ENCODE peak calls at places on chromosomes 12 and 14, in nine cellular contexts. O is stomach; J is naive thymus-derived CD4-positive, alpha-beta T cell; M is tibial artery; F is esophagus squamous epithelium; R is cardiac muscle cell; B is GM23248; V is Peyer's patch; I is neural progenitor cell. D is an unnamed sample. For H3K4me1 and H3K27me3, the result is how much of the 10 kb centered on the place peaks cover.

GRCh38 chr12:22662356-22662755 is 37.4 kb downstream of the ETNK1 start:
- DNase-seq in O (no peak), J (no peak), M (no peak), F (no peak), R (no peak), B (no peak), V (no peak), I (no peak), D (no peak)

GRCh38 chr12:22039361-22039760 is 6.7 kb upstream of the CMAS start:
- DNase-seq in O (no peak), J (no peak), M (no peak), F (no peak), R (no peak), B (no peak), V (no peak), I (no peak), D (no peak)

GRCh38 chr12:50660425-50660822 is 103.5 kb upstream of the ATF1 start:
- DNase-seq in O (no peak), J (no peak), M (no peak), F (no peak), R (no peak), B (no peak), V (no peak), I (no peak), D (no peak)

GRCh38 chr12:51218607-51219161 is 822 bp upstream of the POU6F1 start:
- DNase-seq in O (peak), J (no peak), M (peak), F (no peak), R (peak), B (no peak), V (no peak), I (peak), D (no peak)

GRCh38 chr14:29126361-29126760 is 359.8 kb downstream of the FOXG1 start:
- DNase-seq in O (no peak), J (no peak), M (no peak), F (no peak), R (no peak), B (no peak), V (no peak), I (no peak), D (no peak)

GRCh38 chr12:106508966-106509365 is 73.8 kb upstream of the RFX4 start:
- DNase-seq in O (no peak), J (no peak), M (no peak), F (no peak), R (no peak), B (peak), V (no peak), I (no peak), D (no peak)

GRCh38 chr12:37545759-37546158 is 770.8 kb upstream of the ALG10B start:
- DNase-seq in O (no peak), J (no peak), M (no peak), F (no peak), R (no peak), B (no peak), V (no peak), I (no peak), D (no peak)

GRCh38 chr14:95156153-95156764 is 1.1 kb downstream of the DICER1 start:
- DNase-seq in O (no peak), J (no peak), M (no peak), F (no peak), R (peak), B (peak), V (no peak), I (peak), D (no peak)

GRCh38 chr14:20578325-20578724 is 9.5 kb downstream of the RNASE11 start:
- DNase-seq in O (no peak), J (no peak), M (no peak), F (no peak), R (no peak), B (no peak), V (no peak), I (peak), D (no peak)

GRCh38 chr12:122471324-122472226 is 29.2 kb downstream of the ZCCHC8 start:
- DNase-seq in O (peak), J (peak), M (no peak), F (no peak), R (peak), B (peak), V (no peak), I (peak), D (peak)

GRCh38 chr14:103142031-103142430 is 18.8 kb downstream of the TNFAIP2 start:
- DNase-seq in O (no peak), J (no peak), M (no peak), F (no peak), R (no peak), B (no peak), V (peak), I (no peak), D (no peak)

GRCh38 chr12:104387190-104387589 is 69.6 kb upstream of the CHST11 start:
- DNase-seq in O (no peak), J (no peak), M (no peak), F (no peak), R (peak), B (no peak), V (no peak), I (no peak), D (no peak)

GRCh38 chr12:4012977-4013968 is 140.1 kb upstream of the PARP11 start:
- DNase-seq in O (no peak), J (no peak), M (no peak), F (no peak), R (no peak), B (no peak), V (no peak), I (no peak), D (no peak)

GRCh38 chr12:47882796-47883546 is 21.8 kb downstream of the VDR start:
- DNase-seq in O (peak), J (peak), M (no peak), F (no peak), R (no peak), B (peak), V (peak), I (no peak), D (peak)

GRCh38 chr12:1946311-1946710 is 27.9 kb upstream of the CACNA2D4 start:
- DNase-seq in O (no peak), J (no peak), M (no peak), F (no peak), R (no peak), B (no peak), V (no peak), I (no peak), D (no peak)

GRCh38 chr12:118288174-118288573 is 84.5 kb downstream of the TAOK3 start:
- DNase-seq in O (no peak), J (no peak), M (no peak), F (no peak), R (no peak), B (no peak), V (no peak), I (no peak), D (no peak)

GRCh38 chr14:89143595-89143994 is 273.4 kb downstream of the FOXN3 start:
- DNase-seq in O (no peak), J (no peak), M (no peak), F (no peak), R (no peak), B (peak), V (no peak), I (no peak), D (no peak)

GRCh38 chr12:78470354-78471195 is 394.0 kb upstream of the SYT1 start:
- DNase-seq in O (no peak), J (no peak), M (no peak), F (no peak), R (peak), B (peak), V (no peak), I (peak), D (no peak)

GRCh38 chr12:62832027-62832426 is 102.9 kb downstream of the PPM1H start:
- DNase-seq in O (no peak), J (no peak), M (no peak), F (no peak), R (no peak), B (no peak), V (no peak), I (no peak), D (no peak)

GRCh38 chr12:11630046-11630706 is 19.3 kb upstream of the ETV6 start:
- DNase-seq in O (peak), J (no peak), M (no peak), F (no peak), R (peak), B (peak), V (no peak), I (peak), D (no peak)

GRCh38 chr12:123965382-123965781 is 7.2 kb downstream of the CCDC92 start:
- DNase-seq in O (no peak), J (no peak), M (no peak), F (no peak), R (no peak), B (no peak), V (no peak), I (no peak), D (no peak)

GRCh38 chr12:50275545-50275944 is 7.8 kb downstream of the LIMA1 start:
- DNase-seq in O (peak), J (no peak), M (no peak), F (no peak), R (no peak), B (no peak), V (peak), I (no peak), D (no peak)

GRCh38 chr12:26821212-26821701 is 11.7 kb downstream of the ITPR2 start:
- DNase-seq in O (no peak), J (no peak), M (no peak), F (no peak), R (no peak), B (peak), V (no peak), I (no peak), D (no peak)

GRCh38 chr12:25433024-25433423 is 120.1 kb downstream of the LMNTD1 start:
- DNase-seq in O (no peak), J (no peak), M (no peak), F (no peak), R (no peak), B (no peak), V (no peak), I (no peak), D (no peak)

GRCh38 chr12:128969480-128970055 is 116.3 kb downstream of the GLT1D1 start:
- DNase-seq in O (peak), J (no peak), M (peak), F (no peak), R (peak), B (no peak), V (no peak), I (peak), D (no peak)

GRCh38 chr12:101021911-101022388 is 188.1 kb downstream of the SLC5A8 start:
- DNase-seq in O (no peak), J (no peak), M (no peak), F (no peak), R (no peak), B (peak), V (no peak), I (no peak), D (no peak)

GRCh38 chr12:613996-614726 is 49.1 kb downstream of the NINJ2 start:
- DNase-seq in O (peak), J (peak), M (peak), F (no peak), R (peak), B (peak), V (no peak), I (peak), D (no peak)

GRCh38 chr12:79071498-79071897 is 206.9 kb downstream of the SYT1 start:
- DNase-seq in O (no peak), J (no peak), M (no peak), F (no peak), R (no peak), B (no peak), V (no peak), I (no peak), D (no peak)

GRCh38 chr14:25953532-25954144 is 644.2 kb downstream of the NOVA1 start:
- DNase-seq in O (no peak), J (no peak), M (no peak), F (peak), R (no peak), B (peak), V (no peak), I (no peak), D (no peak)

GRCh38 chr12:101042211-101042610 is 167.8 kb downstream of the SLC5A8 start:
- DNase-seq in O (no peak), J (no peak), M (no peak), F (no peak), R (no peak), B (no peak), V (no peak), I (no peak), D (no peak)

DNA sequence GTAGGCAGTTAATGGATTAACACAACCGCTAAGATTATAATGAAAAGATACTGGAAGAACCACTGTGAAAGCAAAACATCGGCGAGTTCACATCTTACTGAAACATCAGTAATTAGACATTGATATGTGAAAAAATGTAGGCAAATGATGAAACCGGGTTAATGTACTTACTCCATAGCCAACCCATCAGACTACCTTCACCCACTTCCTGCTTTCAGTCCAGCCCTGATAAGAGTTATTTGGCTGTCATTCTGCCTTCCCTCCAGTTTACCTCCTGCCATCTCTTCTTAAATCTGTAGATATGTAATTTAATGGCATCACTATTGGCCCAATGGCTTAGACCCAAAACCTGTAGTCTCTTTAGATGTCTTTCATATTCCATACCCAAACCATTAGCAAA is 46.0 kb upstream of the LGR5 start:
- DNase-seq in O (no peak), J (no peak), M (no peak), F (no peak), R (no peak), B (no peak), V (no peak), I (no peak), D (no peak)
- H3K27ac ChIP-seq in O (no peak), J (no peak), M (no peak), F (no peak), R (no peak), B (no peak), V (no peak), I (no peak), D (no peak)

DNA sequence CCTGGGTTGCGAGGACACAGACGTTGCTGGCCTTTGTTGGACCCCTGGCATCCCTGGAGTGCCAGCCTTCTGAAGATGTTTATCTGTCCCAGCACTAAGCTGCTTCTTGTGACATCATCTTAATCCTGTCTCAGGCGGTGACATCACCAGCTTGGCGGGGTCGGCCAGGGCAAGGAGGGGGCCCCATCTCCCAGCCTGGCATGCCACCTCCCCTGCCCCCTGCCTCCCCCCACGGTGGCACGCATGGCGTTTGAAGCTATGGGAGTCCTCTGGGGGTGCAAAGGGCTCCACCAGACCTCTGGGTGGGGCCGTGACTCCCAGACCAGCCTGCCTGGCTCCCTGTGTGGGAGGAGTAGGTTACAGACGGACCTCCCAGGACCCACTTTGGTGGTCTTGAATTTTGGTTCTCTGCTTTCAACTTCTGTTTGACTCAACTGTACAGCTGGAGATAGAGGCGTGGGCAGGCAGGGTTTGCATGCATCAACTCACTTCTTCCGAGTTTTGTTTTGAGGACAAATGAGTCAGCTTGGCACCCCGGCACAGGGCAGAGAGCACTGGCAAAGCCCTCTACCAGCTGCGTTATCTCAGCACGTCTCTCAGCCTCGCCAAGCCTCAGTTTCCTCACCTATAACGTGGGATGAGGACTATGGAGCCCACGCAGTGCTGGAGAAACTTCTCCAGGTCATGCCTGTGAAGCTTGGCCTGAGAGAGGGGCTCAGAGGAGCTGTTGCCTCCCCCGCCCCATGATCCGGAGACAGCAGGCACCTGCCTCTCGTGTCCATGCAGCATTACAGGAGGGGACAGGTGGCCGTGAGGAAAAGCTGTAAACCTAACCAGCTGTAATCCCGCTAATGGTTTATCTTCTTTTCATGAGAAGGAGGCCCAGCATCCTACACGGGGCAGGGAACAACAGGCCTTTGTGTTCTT is 38.8 kb upstream of the EML1 start:
- DNase-seq in O (no peak), J (no peak), M (peak), F (no peak), R (no peak), B (peak), V (peak), I (peak), D (no peak)
- H3K4me1 ChIP-seq in O (half or more), J (under half), M (under half), F (half or more), R (under half), B (half or more), V (half or more), I (under half), D (under half)

GRCh38 chr12:114004402-114004801 is 38.3 kb upstream of the RBM19 start:
- DNase-seq in O (no peak), J (no peak), M (no peak), F (no peak), R (no peak), B (no peak), V (no peak), I (no peak), D (no peak)

GRCh38 chr12:113997365-113997764 is 31.2 kb upstream of the RBM19 start:
- DNase-seq in O (no peak), J (no peak), M (no peak), F (no peak), R (no peak), B (no peak), V (no peak), I (no peak), D (no peak)

GRCh38 chr12:114000861-114001260 is 34.7 kb upstream of the RBM19 start:
- DNase-seq in O (no peak), J (no peak), M (no peak), F (no peak), R (no peak), B (no peak), V (no peak), I (no peak), D (no peak)

GRCh38 chr12:114003286-114003685 is 37.2 kb upstream of the RBM19 start:
- DNase-seq in O (no peak), J (no peak), M (no peak), F (no peak), R (no peak), B (no peak), V (no peak), I (no peak), D (no peak)

GRCh38 chr12:114001731-114002340 is 35.7 kb upstream of the RBM19 start:
- DNase-seq in O (no peak), J (no peak), M (no peak), F (no peak), R (no peak), B (no peak), V (no peak), I (no peak), D (no peak)
- H3K27me3 ChIP-seq in O (half or more), J (under half), M (under half), F (under half), R (under half), B (under half), V (under half), I (half or more), D (under half)

DNA sequence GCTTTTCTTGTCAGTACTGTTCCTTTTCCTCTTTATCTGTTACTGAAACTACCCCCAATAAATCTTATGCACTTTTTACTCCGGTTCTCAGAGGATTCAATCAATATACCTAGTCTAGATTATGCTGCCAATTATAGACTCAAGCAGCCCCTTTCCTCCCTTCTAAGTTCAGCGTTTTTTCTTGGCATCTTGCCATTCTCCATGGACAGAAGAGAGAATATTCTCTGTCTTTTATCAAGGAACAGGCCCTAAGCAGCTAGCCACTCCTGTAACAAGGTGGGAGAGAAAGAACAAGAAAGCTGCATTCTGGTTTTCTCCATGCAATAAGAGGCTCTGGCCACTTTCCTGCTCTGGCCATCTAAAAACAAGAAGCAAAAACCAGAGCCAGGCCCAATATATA is 263.0 kb upstream of the ALG10 start:
- DNase-seq in O (no peak), J (no peak), M (no peak), F (no peak), R (peak), B (no peak), V (no peak), I (no peak), D (no peak)
- H3K27ac ChIP-seq in O (no peak), J (no peak), M (no peak), F (no peak), R (peak), B (no peak), V (no peak), I (no peak), D (no peak)

GRCh38 chr12:75708829-75709228 is 197.4 kb upstream of the KRR1 start:
- DNase-seq in O (no peak), J (no peak), M (no peak), F (no peak), R (no peak), B (no peak), V (no peak), I (no peak), D (no peak)
- H3K4me1 ChIP-seq in O (under half), J (under half), M (under half), F (under half), R (under half), B (under half), V (under half), I (under half), D (under half)

GRCh38 chr14:101732128-101732527 is 29.4 kb upstream of the PPP2R5C start:
- DNase-seq in O (no peak), J (no peak), M (no peak), F (no peak), R (no peak), B (peak), V (no peak), I (no peak), D (no peak)

GRCh38 chr14:101731187-101732080 is 30.1 kb upstream of the PPP2R5C start:
- DNase-seq in O (peak), J (peak), M (no peak), F (peak), R (no peak), B (peak), V (peak), I (no peak), D (peak)

GRCh38 chr14:101734241-101734847 is 27.2 kb upstream of the PPP2R5C start:
- DNase-seq in O (no peak), J (no peak), M (no peak), F (no peak), R (no peak), B (no peak), V (no peak), I (no peak), D (no peak)

GRCh38 chr14:101735453-101735852 is 26.1 kb upstream of the PPP2R5C start:
- DNase-seq in O (no peak), J (no peak), M (no peak), F (no peak), R (no peak), B (no peak), V (no peak), I (no peak), D (no peak)

GRCh38 chr14:101733211-101733610 is 28.3 kb upstream of the PPP2R5C start:
- DNase-seq in O (no peak), J (no peak), M (no peak), F (no peak), R (no peak), B (peak), V (no peak), I (no peak), D (no peak)
- H3K27me3 ChIP-seq in O (under half), J (under half), M (under half), F (under half), R (under half), B (under half), V (under half), I (under half), D (under half)

GRCh38 chr12:32399373-32400113 is at the start of gene FGD4:
- DNase-seq in O (peak), J (peak), M (peak), F (peak), R (peak), B (peak), V (peak), I (peak), D (peak)
- H3K27ac ChIP-seq in O (peak), J (no peak), M (peak), F (peak), R (no peak), B (no peak), V (peak), I (peak), D (no peak)